ENCODE peak calls at places on chromosome 15, in nine cellular contexts. C is left ventricle myocardium inferior; R is thyroid gland; F is CD8-positive, alpha-beta memory T cell; X is neuronal stem cell; I is adrenal gland; Q is fibroblast of lung; J is Peyer's patch; E is GM23248. P is an unnamed sample.
A peak's percentile ranks its signal among the peaks of the same experiment; 100 is the strongest.

GRCh38 chr15:97979131-97979502 is 18.6 kb downstream of the ARRDC4 start:
- DNase-seq in C (no peak), R (no peak), F (no peak), X (no peak), I (no peak), Q (no peak), J (no peak), E (no peak), P (no peak)

GRCh38 chr15:40470423-40471104 is at the start of gene CHST14:
- DNase-seq in C (peak; percentile 63), R (peak; percentile 63), F (peak; percentile 58), X (peak; percentile 63), I (peak; percentile 58), Q (peak; percentile 45), J (peak; percentile 73), E (peak; percentile 70), P (peak; percentile 55)

GRCh38 chr15:48442011-48442410 is 110.8 kb downstream of the DUT start:
- DNase-seq in C (no peak), R (no peak), F (no peak), X (no peak), I (no peak), Q (no peak), J (no peak), E (peak; percentile 49), P (no peak)

GRCh38 chr15:61182955-61183354 is 46.1 kb downstream of the RORA start:
- DNase-seq in C (no peak), R (no peak), F (no peak), X (no peak), I (no peak), Q (no peak), J (no peak), E (no peak), P (no peak)

GRCh38 chr15:75203017-75203907 is 1.6 kb downstream of the C15orf39 start:
- DNase-seq in C (no peak), R (peak; percentile 33), F (no peak), X (no peak), I (peak; percentile 42), Q (peak; percentile 33), J (no peak), E (peak; percentile 53), P (no peak)

GRCh38 chr15:75153565-75154248 is 48.0 kb upstream of the C15orf39 start:
- DNase-seq in C (no peak), R (no peak), F (no peak), X (no peak), I (no peak), Q (no peak), J (no peak), E (no peak), P (no peak)

GRCh38 chr15:22912256-22912655 is 67.9 kb downstream of the CYFIP1 start:
- DNase-seq in C (no peak), R (no peak), F (no peak), X (no peak), I (no peak), Q (no peak), J (no peak), E (no peak), P (no peak)

GRCh38 chr15:94582368-94582767 is 351.0 kb downstream of the MCTP2 start:
- DNase-seq in C (no peak), R (no peak), F (no peak), X (peak; percentile 46), I (peak; percentile 25), Q (no peak), J (no peak), E (peak; percentile 3), P (no peak)

GRCh38 chr15:90001062-90001682 is at the start of gene ZNF710:
- DNase-seq in C (peak; percentile 56), R (peak; percentile 61), F (peak; percentile 46), X (peak; percentile 51), I (peak; percentile 62), Q (peak; percentile 80), J (peak; percentile 64), E (peak; percentile 74), P (peak; percentile 32)

GRCh38 chr15:91552555-91552954 is 301.0 kb upstream of the SLCO3A1 start:
- DNase-seq in C (no peak), R (no peak), F (no peak), X (no peak), I (no peak), Q (no peak), J (no peak), E (no peak), P (no peak)

GRCh38 chr15:71448688-71449114 is 333.4 kb downstream of the THSD4 start:
- DNase-seq in C (no peak), R (peak; percentile 12), F (no peak), X (peak; percentile 69), I (peak; percentile 72), Q (peak; percentile 79), J (no peak), E (peak; percentile 64), P (no peak)

GRCh38 chr15:22240951-22241350 is 160.6 kb downstream of the OR4M2 start:
- DNase-seq in C (no peak), R (no peak), F (no peak), X (no peak), I (no peak), Q (no peak), J (no peak), E (no peak), P (no peak)

GRCh38 chr15:57476533-57476975 is 100.2 kb downstream of the CGNL1 start:
- DNase-seq in C (no peak), R (no peak), F (no peak), X (no peak), I (no peak), Q (peak; percentile 32), J (no peak), E (peak; percentile 82), P (no peak)

GRCh38 chr15:57481038-57481705 is 104.9 kb downstream of the CGNL1 start:
- DNase-seq in C (no peak), R (no peak), F (no peak), X (no peak), I (no peak), Q (no peak), J (no peak), E (no peak), P (no peak)

GRCh38 chr15:57472861-57473260 is 96.6 kb downstream of the CGNL1 start:
- DNase-seq in C (no peak), R (no peak), F (no peak), X (no peak), I (no peak), Q (peak; percentile 28), J (no peak), E (peak; percentile 75), P (no peak)

GRCh38 chr15:57479005-57479404 is 102.7 kb downstream of the CGNL1 start:
- DNase-seq in C (no peak), R (peak; percentile 63), F (no peak), X (no peak), I (no peak), Q (no peak), J (no peak), E (no peak), P (no peak)

DNA sequence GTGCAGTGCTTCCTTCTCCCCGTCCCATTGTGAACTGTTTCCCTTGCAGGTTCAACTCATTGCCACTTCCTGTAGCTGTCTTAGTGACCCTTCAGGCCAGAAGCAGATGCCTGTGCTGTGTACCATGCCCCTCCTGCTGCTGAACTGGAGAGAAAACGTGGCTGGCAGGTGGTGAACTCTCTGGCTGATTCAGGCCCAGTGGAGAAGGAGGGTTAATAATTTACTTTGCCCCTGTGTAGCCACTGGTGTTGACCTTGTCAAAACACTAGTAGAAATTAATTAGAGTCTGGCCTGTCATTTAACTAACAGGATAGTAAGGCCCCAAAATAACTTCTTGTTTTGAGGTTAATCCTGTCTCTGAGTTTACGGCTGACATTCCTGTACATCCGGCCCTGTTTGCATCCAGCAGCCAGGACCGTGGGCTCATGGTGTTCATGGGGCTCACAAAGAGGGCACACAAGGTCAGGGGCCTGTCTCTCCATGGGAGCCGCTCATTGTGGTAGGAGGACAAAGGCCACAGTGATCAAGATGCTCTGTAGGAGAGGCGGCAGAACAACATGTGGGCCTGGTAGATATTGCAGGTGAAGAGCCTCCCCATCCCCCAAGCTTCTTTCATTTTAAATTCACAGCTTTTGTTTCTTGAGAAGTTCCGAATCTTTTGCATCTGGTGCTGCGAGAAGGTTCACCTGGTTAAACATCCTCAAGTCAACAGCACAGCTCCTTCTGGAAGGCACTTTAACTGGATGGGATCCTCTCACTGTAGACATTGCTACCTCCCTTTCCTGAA is 101.6 kb downstream of the CGNL1 start:
- DNase-seq in C (no peak), R (no peak), F (no peak), X (no peak), I (no peak), Q (no peak), J (no peak), E (no peak), P (no peak)
- H3K27ac ChIP-seq in C (peak overlapping the region; percentile 1), R (peak overlapping the region; percentile 80), F (no peak overlapping the region), X (no peak overlapping the region), I (no peak overlapping the region), Q (no peak overlapping the region), J (no peak overlapping the region), E (no peak overlapping the region), P (no peak overlapping the region)

GRCh38 chr15:67685008-67685599 is 140.2 kb upstream of the SKOR1 start:
- DNase-seq in C (no peak), R (no peak), F (peak; percentile 5), X (peak; percentile 44), I (no peak), Q (peak; percentile 63), J (no peak), E (peak; percentile 62), P (no peak)
- H3K4me1 ChIP-seq in C (no peaks in the 10 kb centered on the region), R (peaks cover 17% of the 10 kb centered on the region), F (no peaks in the 10 kb centered on the region), X (no peaks in the 10 kb centered on the region), I (no peaks in the 10 kb centered on the region), Q (no peaks in the 10 kb centered on the region), J (no peaks in the 10 kb centered on the region), E (no peaks in the 10 kb centered on the region), P (no peaks in the 10 kb centered on the region)

DNA sequence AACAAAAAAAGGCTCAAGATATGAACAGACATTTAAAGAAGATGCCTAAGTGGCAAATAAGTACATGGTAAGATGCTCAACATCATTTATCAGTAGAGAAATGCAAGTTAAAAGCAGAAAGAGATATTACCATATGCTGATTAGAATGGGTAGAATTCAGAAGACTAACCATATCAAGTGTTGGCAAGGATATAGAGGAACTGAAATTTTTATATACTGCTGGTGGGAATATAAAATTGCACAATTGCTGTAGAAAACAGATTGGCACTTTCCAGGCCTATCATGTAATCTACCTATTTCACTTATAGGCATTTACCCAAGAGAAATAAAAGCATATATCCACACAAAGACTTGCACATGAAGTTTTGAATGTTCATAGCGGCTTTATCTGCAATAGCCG is 17.1 kb downstream of the SLC28A1 start:
- DNase-seq in C (no peak), R (no peak), F (no peak), X (no peak), I (no peak), Q (no peak), J (no peak), E (no peak), P (no peak)
- H3K4me3 ChIP-seq in C (no peak overlapping the region), R (no peak overlapping the region), F (no peak overlapping the region), X (no peak overlapping the region), I (no peak overlapping the region), Q (no peak overlapping the region), J (no peak overlapping the region), E (no peak overlapping the region), P (no peak overlapping the region)

DNA sequence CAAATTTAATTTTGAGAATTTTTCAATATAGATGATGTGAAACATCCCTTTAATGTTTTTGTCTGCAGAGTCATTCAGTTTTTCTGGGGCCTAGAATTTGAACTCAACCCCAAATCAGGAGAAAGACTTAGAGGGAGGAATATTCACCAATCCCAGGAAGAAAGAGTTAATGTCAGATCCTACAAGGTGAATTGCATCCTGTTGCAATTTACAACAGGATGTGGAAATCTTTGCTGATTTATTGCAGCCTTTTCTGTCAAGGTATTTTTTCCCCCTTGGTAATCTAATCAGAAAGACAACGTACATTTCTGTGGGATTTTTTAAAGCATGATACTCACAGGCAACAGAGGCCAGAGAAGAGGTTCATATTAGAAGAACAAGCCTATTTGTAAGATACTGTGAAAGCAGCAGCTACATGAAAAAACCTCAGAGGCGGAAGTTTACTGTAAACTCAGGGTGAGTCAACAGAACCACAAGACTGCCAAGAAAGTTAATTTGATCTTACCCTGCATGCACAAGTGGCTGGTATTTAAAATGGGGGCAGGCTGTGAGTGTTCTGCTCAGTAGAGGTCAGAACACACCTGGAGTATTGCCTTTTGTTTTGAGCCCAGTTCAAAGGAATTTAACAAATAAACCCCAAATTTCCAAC is 531.8 kb downstream of the AGBL1 start:
- DNase-seq in C (no peak), R (no peak), F (no peak), X (no peak), I (peak; percentile 4), Q (peak; percentile 24), J (no peak), E (no peak), P (peak; percentile 29)
- H3K27ac ChIP-seq in C (no peak overlapping the region), R (no peak overlapping the region), F (no peak overlapping the region), X (no peak overlapping the region), I (no peak overlapping the region), Q (no peak overlapping the region), J (peak overlapping the region; percentile 64), E (no peak overlapping the region), P (no peak overlapping the region)